ENCODE peak calls at places on chromosomes 6 and 20, in six cellular contexts. U is CD4-positive, alpha-beta T cell; B is neural progenitor cell; I is upper lobe of right lung; W is AG04450; N is Panc1. K is an unnamed sample.

GRCh38 chr6:35168461-35168861 is 27.3 kb upstream of the TCP11 start:
- DNase-seq in W (no peak), U (no peak), N (no peak), B (peak; percentile 68), I (no peak), K (no peak)

GRCh38 chr6:48080227-48081009 is 30.6 kb downstream of the PTCHD4 start:
- DNase-seq in I (no peak), W (no peak), N (no peak), U (no peak), B (peak; percentile 23), K (no peak)

GRCh38 chr6:77034161-77034560 is 429.1 kb downstream of the HTR1B start:
- DNase-seq in U (no peak), W (peak; percentile 67), B (peak; percentile 39), I (no peak), N (no peak), K (no peak)

GRCh38 chr6:144248470-144249301 is 36.4 kb upstream of the UTRN start:
- DNase-seq in N (no peak), B (no peak), I (no peak), U (no peak), W (peak; percentile 37), K (no peak)

GRCh38 chr6:107348224-107348623 is 111.1 kb downstream of the PDSS2 start:
- DNase-seq in U (no peak), N (no peak), I (no peak), W (no peak), B (no peak), K (peak; percentile 6)

GRCh38 chr20:4375881-4376280 is 345.8 kb upstream of the PRND start:
- DNase-seq in I (no peak), W (peak; percentile 68), U (no peak), N (no peak), B (no peak), K (no peak)

GRCh38 chr6:31882344-31882743 is 3.5 kb upstream of the SLC44A4 start:
- DNase-seq in U (no peak), I (no peak), B (no peak), W (peak; percentile 21), N (no peak), K (no peak)

GRCh38 chr6:68572975-68573374 is 62.1 kb upstream of the ADGRB3 start:
- DNase-seq in B (no peak), N (no peak), I (no peak), U (no peak), W (no peak), K (no peak)

GRCh38 chr6:16130932-16131387 is 2.1 kb downstream of the MYLIP start:
- DNase-seq in B (peak; percentile 54), W (peak; percentile 41), U (no peak), N (no peak), I (no peak), K (peak; percentile 21)

GRCh38 chr20:48026981-48027592 is 241.8 kb upstream of the SULF2 start:
- DNase-seq in W (no peak), U (no peak), I (no peak), B (no peak), N (no peak), K (no peak)

GRCh38 chr6:116011520-116011919 is 49.2 kb downstream of the FRK start:
- DNase-seq in I (no peak), B (no peak), N (no peak), W (no peak), U (no peak), K (no peak)

GRCh38 chr6:159110013-159110412 is 59.2 kb upstream of the FNDC1 start:
- DNase-seq in U (no peak), W (no peak), I (no peak), B (peak; percentile 63), N (peak; percentile 35), K (peak; percentile 28)

GRCh38 chr6:1044040-1044836 is 267.7 kb upstream of the FOXQ1 start:
- DNase-seq in I (no peak), N (no peak), B (no peak), U (no peak), W (no peak), K (no peak)

GRCh38 chr6:10970731-10971130 is 73.4 kb downstream of the ELOVL2 start:
- DNase-seq in W (no peak), U (no peak), I (no peak), B (no peak), N (no peak), K (no peak)

GRCh38 chr6:82227770-82228169 is 19.8 kb downstream of the IBTK start:
- DNase-seq in U (no peak), N (no peak), B (no peak), I (no peak), W (no peak), K (no peak)

GRCh38 chr20:62449951-62450815 is 22.8 kb upstream of the RBBP8NL start:
- DNase-seq in B (no peak), I (no peak), N (no peak), U (no peak), W (no peak), K (peak; percentile 56)

GRCh38 chr6:24093381-24093780 is 32.6 kb upstream of the NRSN1 start:
- DNase-seq in B (no peak), I (no peak), U (no peak), W (no peak), N (no peak), K (no peak)

GRCh38 chr20:38252292-38253288 is 7.9 kb downstream of the KIAA1755 start:
- DNase-seq in B (no peak), I (peak; percentile 40), U (no peak), N (no peak), W (no peak), K (no peak)

GRCh38 chr6:75077694-75078093 is 128.2 kb downstream of the COL12A1 start:
- DNase-seq in I (no peak), U (no peak), B (peak; percentile 23), W (no peak), N (no peak), K (no peak)

GRCh38 chr20:48197034-48197433 is 411.8 kb upstream of the SULF2 start:
- DNase-seq in B (no peak), N (no peak), U (no peak), W (no peak), I (no peak), K (no peak)

GRCh38 chr6:34522740-34523139 is 33.4 kb downstream of the SPDEF start:
- DNase-seq in N (no peak), U (no peak), W (no peak), B (no peak), I (peak; percentile 38), K (no peak)

GRCh38 chr6:107823047-107823557 is 1.0 kb downstream of the SCML4 start:
- DNase-seq in B (no peak), I (no peak), U (peak; percentile 48), W (no peak), N (no peak), K (no peak)

GRCh38 chr6:96948631-96949030 is 24.1 kb downstream of the KLHL32 start:
- DNase-seq in N (no peak), I (no peak), B (no peak), U (no peak), W (no peak), K (no peak)
- H3K27ac ChIP-seq in N (no peak overlapping the region), I (no peak overlapping the region), B (no peak overlapping the region), U (no peak overlapping the region), W (no peak overlapping the region), K (no peak overlapping the region)

GRCh38 chr6:90406142-90406794 is 109.6 kb upstream of the BACH2 start:
- DNase-seq in W (peak; percentile 36), B (no peak), I (no peak), U (no peak), N (no peak), K (peak; percentile 34)

GRCh38 chr6:90402831-90403192 is 106.2 kb upstream of the BACH2 start:
- DNase-seq in U (no peak), W (no peak), B (no peak), N (no peak), I (no peak), K (no peak)

GRCh38 chr6:90401933-90402830 is 105.5 kb upstream of the BACH2 start:
- DNase-seq in I (no peak), N (no peak), W (no peak), U (no peak), B (no peak), K (no peak)

GRCh38 chr6:90406957-90407356 is 110.3 kb upstream of the BACH2 start:
- DNase-seq in W (no peak), B (no peak), U (no peak), N (no peak), I (no peak), K (no peak)

GRCh38 chr6:90403489-90404381 is 107.1 kb upstream of the BACH2 start:
- DNase-seq in U (no peak), I (no peak), W (peak; percentile 71), B (peak; percentile 51), N (no peak), K (no peak)
- H3K27ac ChIP-seq in U (no peak overlapping the region), I (no peak overlapping the region), W (no peak overlapping the region), B (no peak overlapping the region), N (no peak overlapping the region), K (no peak overlapping the region)

GRCh38 chr20:1809121-1809520 is 86.1 kb upstream of the SIRPA start:
- DNase-seq in N (no peak), W (no peak), B (no peak), U (no peak), I (no peak), K (peak; percentile 84)

GRCh38 chr20:1807394-1807793 is 87.8 kb upstream of the SIRPA start:
- DNase-seq in W (no peak), N (no peak), B (no peak), U (no peak), I (no peak), K (no peak)

GRCh38 chr20:1806456-1806855 is 88.8 kb upstream of the SIRPA start:
- DNase-seq in U (no peak), W (no peak), N (no peak), B (no peak), I (no peak), K (no peak)

GRCh38 chr20:1809611-1810510 is 85.3 kb upstream of the SIRPA start:
- DNase-seq in U (no peak), N (no peak), W (no peak), B (no peak), I (no peak), K (peak; percentile 70)

DNA sequence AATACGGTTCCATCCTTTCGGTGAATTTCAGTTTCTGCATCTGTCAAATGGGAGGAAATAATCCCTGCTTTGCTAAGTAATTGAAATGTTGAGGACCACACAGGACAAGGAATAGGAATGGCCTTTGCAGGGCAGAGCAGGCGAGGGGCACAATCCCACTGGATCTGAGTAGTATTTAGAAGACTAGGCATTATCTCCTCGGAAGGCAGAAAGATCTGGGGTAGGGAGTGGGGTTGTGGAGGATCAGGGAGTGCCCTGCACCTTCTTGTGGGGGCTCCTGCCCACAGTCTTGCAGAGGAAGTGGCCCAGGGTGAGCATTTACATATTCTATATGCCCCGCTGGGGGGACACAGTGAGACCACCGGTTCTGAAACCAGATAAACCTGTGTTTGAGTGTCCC is 87.1 kb upstream of the SIRPA start:
- DNase-seq in N (no peak), I (no peak), B (no peak), U (no peak), W (no peak), K (no peak)
- H3K27ac ChIP-seq in N (no peak overlapping the region), I (no peak overlapping the region), B (no peak overlapping the region), U (no peak overlapping the region), W (no peak overlapping the region), K (peak overlapping the region; percentile 85)

DNA sequence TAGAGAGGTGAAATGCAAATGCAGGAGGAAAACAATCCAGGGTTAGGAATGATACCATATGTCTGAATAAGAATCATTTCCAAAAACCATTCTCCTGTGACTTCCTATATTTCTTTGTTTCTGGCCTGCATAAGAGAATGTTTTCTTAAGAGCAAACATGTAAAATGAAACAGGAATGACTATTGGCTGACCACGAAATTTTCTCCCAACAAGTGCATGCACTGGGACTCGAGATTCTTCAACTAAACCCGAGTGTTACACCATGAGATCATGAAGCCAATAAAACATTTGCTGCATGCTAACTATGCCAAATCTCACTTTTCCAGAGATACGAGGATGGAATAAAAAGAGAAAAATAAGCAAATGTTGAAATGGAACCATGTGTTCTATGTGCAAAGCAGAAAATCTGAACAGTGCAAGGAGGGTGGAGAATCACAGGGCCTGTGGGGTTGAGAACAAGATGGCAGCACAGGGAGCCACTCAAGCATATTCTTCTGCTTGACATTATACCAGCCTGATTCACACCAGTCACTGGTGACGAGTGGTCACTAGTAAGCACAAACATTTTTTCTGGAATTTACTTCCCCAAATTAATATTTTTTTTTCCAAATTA is 212.2 kb upstream of the FOXA2 start:
- DNase-seq in B (no peak), U (no peak), W (peak; percentile 11), N (no peak), I (no peak), K (no peak)
- H3K27ac ChIP-seq in B (no peak overlapping the region), U (no peak overlapping the region), W (peak overlapping the region; percentile 31), N (no peak overlapping the region), I (no peak overlapping the region), K (peak overlapping the region; percentile 92)